ENCODE peak calls at places on chromosomes 6 and 20, in ten cellular contexts. L is neural progenitor cell, H is lung, B is H1, A is neuronal stem cell, E is heart left ventricle, S is retinal pigment epithelial cell, D is breast epithelium, J is A549, Z is cardiac muscle cell. P is an unnamed sample.

GRCh38 chr6:134472661-134473060 is 154.7 kb upstream of the SGK1 start:
- DNase-seq in L (peak), H (no peak), B (no peak), A (no peak), E (no peak), S (no peak), D (no peak), J (no peak), Z (no peak), P (no peak)

GRCh38 chr20:38883081-38883980 is 42.9 kb upstream of the FAM83D start:
- DNase-seq in L (no peak), H (no peak), B (no peak), A (no peak), E (no peak), S (no peak), D (no peak), J (no peak), Z (peak), P (no peak)

GRCh38 chr6:346389-347030 is 45.0 kb upstream of the IRF4 start:
- DNase-seq in L (no peak), H (no peak), B (no peak), A (no peak), E (no peak), S (no peak), D (no peak), J (no peak), Z (peak), P (no peak)

GRCh38 chr6:63347599-63347998 is 27.8 kb upstream of the LGSN start:
- DNase-seq in L (no peak), H (no peak), B (no peak), A (no peak), E (no peak), S (peak), D (no peak), J (peak), Z (peak), P (no peak)

GRCh38 chr6:143333081-143333480 is 117.4 kb downstream of the ADAT2 start:
- DNase-seq in L (no peak), H (no peak), B (no peak), A (no peak), E (no peak), S (no peak), D (no peak), J (peak), Z (no peak), P (no peak)

GRCh38 chr6:25041676-25042598 is 106.2 kb upstream of the RIPOR2 start:
- DNase-seq in L (no peak), H (no peak), B (no peak), A (no peak), E (no peak), S (no peak), D (no peak), J (no peak), Z (no peak), P (no peak)

GRCh38 chr20:44643596-44644383 is 7.7 kb downstream of the ADA start:
- DNase-seq in L (peak), H (peak), B (peak), A (no peak), E (peak), S (peak), D (no peak), J (peak), Z (peak), P (no peak)

GRCh38 chr6:84462697-84463096 is 235.3 kb upstream of the CEP162 start:
- DNase-seq in L (no peak), H (no peak), B (no peak), A (no peak), E (no peak), S (no peak), D (no peak), J (no peak), Z (peak), P (no peak)

GRCh38 chr20:57872816-57873409 is 163.1 kb upstream of the PMEPA1 start:
- DNase-seq in L (no peak), H (peak), B (peak), A (no peak), E (no peak), S (no peak), D (no peak), J (no peak), Z (no peak), P (no peak)

GRCh38 chr6:162675503-162675902 is 52.1 kb downstream of the PRKN start:
- DNase-seq in L (no peak), H (no peak), B (no peak), A (no peak), E (no peak), S (no peak), D (no peak), J (no peak), Z (no peak), P (no peak)

GRCh38 chr6:29251741-29252140 is 49.8 kb upstream of the OR14J1 start:
- DNase-seq in L (no peak), H (no peak), B (no peak), A (no peak), E (no peak), S (no peak), D (no peak), J (no peak), Z (no peak), P (no peak)

GRCh38 chr6:157143171-157143884 is 180.0 kb downstream of the TMEM242 start:
- DNase-seq in L (peak), H (no peak), B (no peak), A (no peak), E (peak), S (peak), D (no peak), J (no peak), Z (peak), P (no peak)

GRCh38 chr20:23027721-23028120 is 7.4 kb upstream of the SSTR4 start:
- DNase-seq in L (no peak), H (peak), B (no peak), A (no peak), E (no peak), S (no peak), D (no peak), J (no peak), Z (no peak), P (no peak)

GRCh38 chr6:84774174-84775158 is 10.1 kb upstream of the TBX18 start:
- DNase-seq in L (peak), H (no peak), B (peak), A (peak), E (peak), S (no peak), D (no peak), J (peak), Z (peak), P (no peak)

GRCh38 chr20:63957690-63958441 is 1.6 kb upstream of the UCKL1 start:
- DNase-seq in L (peak), H (no peak), B (no peak), A (no peak), E (peak), S (no peak), D (no peak), J (peak), Z (peak), P (no peak)

GRCh38 chr6:110661426-110661825 is 153.8 kb downstream of the CDK19 start:
- DNase-seq in L (no peak), H (no peak), B (no peak), A (no peak), E (no peak), S (no peak), D (no peak), J (no peak), Z (no peak), P (no peak)

GRCh38 chr6:28078836-28079235 is 1.5 kb upstream of the ZNF165 start:
- DNase-seq in L (no peak), H (no peak), B (no peak), A (no peak), E (no peak), S (no peak), D (no peak), J (no peak), Z (no peak), P (no peak)

GRCh38 chr20:49484180-49485140 is 2.0 kb upstream of the KCNB1 start:
- DNase-seq in L (peak), H (peak), B (peak), A (peak), E (peak), S (peak), D (peak), J (peak), Z (peak), P (peak)

GRCh38 chr20:31572701-31573554 is 32.2 kb upstream of the ID1 start:
- DNase-seq in L (peak), H (peak), B (peak), A (peak), E (peak), S (peak), D (peak), J (peak), Z (peak), P (peak)

GRCh38 chr20:50563133-50563944 is 53.2 kb downstream of the PTPN1 start:
- DNase-seq in L (no peak), H (no peak), B (no peak), A (no peak), E (no peak), S (no peak), D (no peak), J (no peak), Z (no peak), P (no peak)

GRCh38 chr6:121897337-121897760 is 461.9 kb downstream of the GJA1 start:
- DNase-seq in L (peak), H (no peak), B (no peak), A (peak), E (no peak), S (peak), D (no peak), J (no peak), Z (peak), P (no peak)

GRCh38 chr20:57754190-57754589 is 44.4 kb upstream of the PMEPA1 start:
- DNase-seq in L (no peak), H (no peak), B (no peak), A (no peak), E (no peak), S (no peak), D (no peak), J (no peak), Z (no peak), P (no peak)

GRCh38 chr6:41469951-41470340 is 76.2 kb upstream of the FOXP4 start:
- DNase-seq in L (peak), H (no peak), B (no peak), A (no peak), E (no peak), S (no peak), D (no peak), J (no peak), Z (peak), P (no peak)

GRCh38 chr20:33897313-33897912 is 86.3 kb downstream of the CHMP4B start:
- DNase-seq in L (no peak), H (no peak), B (no peak), A (no peak), E (no peak), S (no peak), D (no peak), J (no peak), Z (peak), P (no peak)

GRCh38 chr20:9025643-9026042 is 43.2 kb upstream of the PLCB4 start:
- DNase-seq in L (no peak), H (no peak), B (no peak), A (no peak), E (no peak), S (no peak), D (no peak), J (peak), Z (peak), P (no peak)

GRCh38 chr20:1509237-1509636 is 18.0 kb upstream of the SIRPB2 start:
- DNase-seq in L (peak), H (no peak), B (no peak), A (no peak), E (no peak), S (no peak), D (no peak), J (peak), Z (peak), P (no peak)

GRCh38 chr6:111210074-111210729 is 122.9 kb downstream of the SLC16A10 start:
- DNase-seq in L (peak), H (no peak), B (peak), A (peak), E (no peak), S (no peak), D (no peak), J (peak), Z (peak), P (peak)

GRCh38 chr6:138555294-138555988 is 56.1 kb upstream of the NHSL1 start:
- DNase-seq in L (peak), H (peak), B (no peak), A (peak), E (no peak), S (no peak), D (no peak), J (no peak), Z (no peak), P (no peak)

GRCh38 chr6:161435426-161436065 is 161.7 kb upstream of the AGPAT4 start:
- DNase-seq in L (no peak), H (no peak), B (no peak), A (no peak), E (no peak), S (no peak), D (no peak), J (no peak), Z (peak), P (no peak)

GRCh38 chr6:22146581-22147468 is 150.0 kb downstream of the PRL start:
- DNase-seq in L (no peak), H (no peak), B (no peak), A (no peak), E (no peak), S (no peak), D (no peak), J (no peak), Z (peak), P (no peak)
- H3K4me3 ChIP-seq in L (no peak), H (no peak), B (no peak), A (no peak), E (peak), S (peak), D (peak), J (no peak), Z (no peak), P (no peak)

GRCh38 chr6:166588691-166589333 is 2.3 kb upstream of the RAMACL start:
- DNase-seq in L (no peak), H (no peak), B (no peak), A (no peak), E (no peak), S (no peak), D (no peak), J (no peak), Z (peak), P (no peak)
- H3K4me3 ChIP-seq in L (no peak), H (no peak), B (no peak), A (no peak), E (no peak), S (no peak), D (no peak), J (no peak), Z (no peak), P (no peak)

DNA sequence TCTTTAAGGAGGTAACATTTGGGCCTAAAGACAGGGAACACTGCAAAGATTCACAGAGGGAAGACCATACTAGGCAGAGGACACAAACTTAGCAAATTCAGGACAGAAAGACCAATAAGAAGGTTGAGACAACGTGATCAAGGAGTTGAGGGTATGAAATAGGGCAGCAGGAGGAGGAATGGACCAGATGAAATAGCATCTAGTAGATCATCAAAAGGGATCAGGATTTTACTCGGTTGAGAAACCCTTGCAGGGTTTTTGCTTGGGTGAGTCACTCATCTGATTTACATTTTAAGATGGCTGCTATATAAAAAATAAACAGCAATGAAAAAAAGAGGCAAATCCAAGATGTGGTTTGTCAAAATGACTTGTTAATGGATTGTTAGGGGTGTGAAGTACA is 4.7 kb downstream of the BCLAF1 start:
- DNase-seq in L (no peak), H (no peak), B (no peak), A (no peak), E (no peak), S (peak), D (no peak), J (no peak), Z (peak), P (no peak)
- H3K4me3 ChIP-seq in L (no peak), H (no peak), B (no peak), A (no peak), E (no peak), S (no peak), D (peak), J (no peak), Z (no peak), P (no peak)

GRCh38 chr20:36085686-36086267 is 68.8 kb upstream of the EPB41L1 start:
- DNase-seq in L (no peak), H (peak), B (no peak), A (no peak), E (no peak), S (peak), D (no peak), J (peak), Z (peak), P (no peak)

GRCh38 chr20:36082516-36082915 is 72.0 kb upstream of the EPB41L1 start:
- DNase-seq in L (no peak), H (no peak), B (no peak), A (no peak), E (no peak), S (no peak), D (no peak), J (peak), Z (no peak), P (no peak)

GRCh38 chr20:36084356-36084755 is 70.2 kb upstream of the EPB41L1 start:
- DNase-seq in L (no peak), H (no peak), B (no peak), A (no peak), E (no peak), S (no peak), D (no peak), J (no peak), Z (no peak), P (no peak)

GRCh38 chr20:36086767-36087166 is 67.8 kb upstream of the EPB41L1 start:
- DNase-seq in L (no peak), H (no peak), B (no peak), A (no peak), E (no peak), S (no peak), D (no peak), J (peak), Z (no peak), P (no peak)

DNA sequence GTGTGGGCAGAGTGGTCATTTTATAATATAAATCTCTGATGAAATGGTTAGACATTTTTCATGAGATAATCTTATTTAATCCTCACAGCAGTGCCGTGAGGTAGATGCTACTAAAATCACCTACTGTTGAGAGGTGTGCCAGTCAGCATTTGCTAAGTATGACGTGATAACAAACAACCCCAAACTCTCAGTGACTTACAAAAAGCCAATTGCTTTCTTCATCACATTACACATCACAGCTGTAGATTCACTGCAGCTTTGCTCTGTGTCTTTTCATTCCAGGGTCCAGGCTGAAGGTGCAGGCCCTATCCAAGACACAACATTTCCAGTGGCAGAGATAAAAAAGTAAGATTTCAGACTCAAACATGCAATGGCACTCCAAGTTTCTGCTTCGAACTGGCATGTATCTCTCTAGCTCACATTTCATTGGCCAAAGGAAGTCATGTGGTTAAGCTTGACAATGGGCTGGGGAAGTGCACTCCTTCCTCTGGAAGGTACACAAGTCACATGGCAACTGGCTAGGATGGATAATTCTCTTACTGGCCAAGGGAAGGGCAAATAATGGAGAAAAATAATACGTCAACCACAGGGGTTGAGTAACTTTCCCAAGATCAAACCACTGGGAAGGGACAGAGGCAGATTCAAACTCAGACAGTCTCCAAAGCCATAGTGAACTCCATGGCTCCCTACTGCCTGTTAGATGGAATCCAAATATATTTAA is 69.5 kb upstream of the EPB41L1 start:
- DNase-seq in L (no peak), H (no peak), B (no peak), A (no peak), E (no peak), S (peak), D (no peak), J (peak), Z (peak), P (no peak)
- H3K4me3 ChIP-seq in L (no peak), H (no peak), B (no peak), A (no peak), E (no peak), S (no peak), D (no peak), J (peak), Z (no peak), P (no peak)

GRCh38 chr6:48110436-48111142 is 408 bp downstream of the PTCHD4 start:
- DNase-seq in L (no peak), H (no peak), B (peak), A (no peak), E (no peak), S (no peak), D (no peak), J (no peak), Z (no peak), P (no peak)

GRCh38 chr6:48111143-48111506 is at the start of gene PTCHD4:
- DNase-seq in L (peak), H (no peak), B (no peak), A (no peak), E (peak), S (no peak), D (peak), J (peak), Z (peak), P (peak)

GRCh38 chr6:48113130-48113529 is 2.1 kb upstream of the PTCHD4 start:
- DNase-seq in L (peak), H (no peak), B (no peak), A (no peak), E (no peak), S (no peak), D (no peak), J (no peak), Z (no peak), P (no peak)

GRCh38 chr6:48109902-48110301 is 1.1 kb downstream of the PTCHD4 start:
- DNase-seq in L (no peak), H (no peak), B (no peak), A (no peak), E (no peak), S (no peak), D (no peak), J (no peak), Z (no peak), P (no peak)

DNA sequence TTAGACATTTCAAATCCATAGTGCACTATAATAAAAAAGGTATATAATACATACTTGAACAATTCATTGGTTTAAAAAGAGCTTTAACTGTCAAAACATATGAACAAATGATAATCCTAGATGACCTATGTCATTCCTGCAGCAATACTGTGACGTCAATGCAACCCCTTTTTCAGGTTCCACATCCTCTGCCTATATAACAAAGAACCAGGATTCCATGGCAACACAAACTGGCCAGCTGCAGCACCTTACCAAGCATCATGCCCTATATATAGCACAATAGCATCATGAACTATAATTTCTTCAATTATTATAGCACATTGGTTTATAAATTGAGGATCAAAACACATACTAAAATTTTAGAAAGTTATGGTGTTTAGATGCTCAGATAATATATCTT is 578 bp upstream of the PTCHD4 start:
- DNase-seq in L (peak), H (no peak), B (no peak), A (no peak), E (no peak), S (no peak), D (no peak), J (no peak), Z (no peak), P (no peak)
- H3K4me3 ChIP-seq in L (peak), H (no peak), B (no peak), A (no peak), E (no peak), S (no peak), D (no peak), J (no peak), Z (no peak), P (no peak)

GRCh38 chr6:118709859-118710350 is 58.5 kb upstream of the CEP85L start:
- DNase-seq in L (no peak), H (peak), B (no peak), A (no peak), E (no peak), S (no peak), D (no peak), J (peak), Z (peak), P (no peak)
- H3K4me3 ChIP-seq in L (no peak), H (no peak), B (no peak), A (peak), E (peak), S (peak), D (peak), J (peak), Z (peak), P (no peak)

GRCh38 chr6:37174196-37174514 is 4.2 kb downstream of the PIM1 start:
- DNase-seq in L (no peak), H (no peak), B (no peak), A (no peak), E (no peak), S (no peak), D (no peak), J (no peak), Z (no peak), P (no peak)

GRCh38 chr6:37173573-37174195 is 3.7 kb downstream of the PIM1 start:
- DNase-seq in L (no peak), H (no peak), B (no peak), A (no peak), E (no peak), S (no peak), D (no peak), J (no peak), Z (peak), P (no peak)

GRCh38 chr6:37171970-37172812 is 2.2 kb downstream of the PIM1 start:
- DNase-seq in L (peak), H (peak), B (peak), A (peak), E (peak), S (peak), D (peak), J (peak), Z (peak), P (peak)

GRCh38 chr6:37174515-37175331 is 4.8 kb downstream of the PIM1 start:
- DNase-seq in L (no peak), H (no peak), B (no peak), A (no peak), E (no peak), S (no peak), D (no peak), J (no peak), Z (no peak), P (no peak)

GRCh38 chr6:37172991-37173572 is 3.1 kb downstream of the PIM1 start:
- DNase-seq in L (no peak), H (no peak), B (no peak), A (no peak), E (no peak), S (no peak), D (no peak), J (no peak), Z (no peak), P (no peak)
- H3K4me3 ChIP-seq in L (no peak), H (no peak), B (peak), A (no peak), E (peak), S (no peak), D (peak), J (peak), Z (no peak), P (no peak)

GRCh38 chr20:15512916-15513315 is 1060.3 kb downstream of the KIF16B start:
- DNase-seq in L (no peak), H (no peak), B (no peak), A (no peak), E (no peak), S (no peak), D (no peak), J (no peak), Z (no peak), P (no peak)
- H3K4me3 ChIP-seq in L (no peak), H (no peak), B (no peak), A (no peak), E (no peak), S (no peak), D (no peak), J (no peak), Z (no peak), P (no peak)

P was measured in iPS DF 6.9.